ENCODE peak calls at places on chromosomes 12 and 14, in six cellular contexts. M is cerebellum; D is coronary artery; Z is CD8-positive, alpha-beta T cell; P is mucosa of descending colon; X is hippocampal formation. Y is an unnamed sample.

GRCh38 chr12:105493091-105493615 is 162.7 kb downstream of the C12orf75 start:
- DNase-seq in D (no peak), M (no peak), Z (no peak), X (no peak), P (no peak), Y (no peak)

GRCh38 chr14:24665440-24665991 is 31.5 kb upstream of the GZMB start:
- DNase-seq in P (no peak), Z (no peak), M (no peak), X (no peak), D (no peak), Y (no peak)

GRCh38 chr14:61696753-61697318 is 1.5 kb downstream of the HIF1A start:
- DNase-seq in M (no peak), Z (no peak), X (no peak), D (no peak), P (no peak), Y (no peak)

GRCh38 chr14:35078082-35078481 is 32.0 kb downstream of the FAM177A1 start:
- DNase-seq in X (no peak), D (no peak), Z (no peak), P (no peak), M (no peak), Y (no peak)

GRCh38 chr12:16165506-16165905 is 112.0 kb downstream of the SLC15A5 start:
- DNase-seq in X (peak; percentile 1), P (no peak), M (no peak), Z (no peak), D (no peak), Y (no peak)

GRCh38 chr12:53094394-53094787 is 3.1 kb upstream of the IGFBP6 start:
- DNase-seq in D (no peak), P (no peak), Z (no peak), X (no peak), M (no peak), Y (no peak)

GRCh38 chr12:93139028-93139665 is 210.1 kb upstream of the EEA1 start:
- DNase-seq in M (no peak), Z (no peak), D (no peak), X (no peak), P (no peak), Y (no peak)

GRCh38 chr12:84507914-84508313 is 404.7 kb downstream of the SLC6A15 start:
- DNase-seq in X (no peak), D (no peak), Z (no peak), P (no peak), M (no peak), Y (no peak)

GRCh38 chr14:100473249-100473648 is 114.0 kb downstream of the BEGAIN start:
- DNase-seq in D (no peak), P (no peak), X (no peak), M (no peak), Z (no peak), Y (no peak)

GRCh38 chr14:39374846-39375245 is 57.4 kb downstream of the FBXO33 start:
- DNase-seq in P (no peak), Z (no peak), M (no peak), D (no peak), X (no peak), Y (no peak)

GRCh38 chr14:30196861-30197260 is 269.2 kb upstream of the PRKD1 start:
- DNase-seq in Z (no peak), P (no peak), D (no peak), M (no peak), X (no peak), Y (no peak)

GRCh38 chr14:95156765-95157194 is 549 bp downstream of the DICER1 start:
- DNase-seq in X (peak; percentile 49), Z (peak; percentile 4), P (peak; percentile 78), M (peak; percentile 33), D (peak; percentile 81), Y (peak; percentile 41)

GRCh38 chr12:2624543-2625266 is 170.1 kb upstream of the FKBP4 start:
- DNase-seq in D (no peak), M (no peak), Z (no peak), X (no peak), P (no peak), Y (no peak)

GRCh38 chr12:110658242-110658641 is 30.7 kb downstream of the HVCN1 start:
- DNase-seq in Z (no peak), P (no peak), X (no peak), D (no peak), M (no peak), Y (no peak)

GRCh38 chr12:62267026-62267425 is 6.8 kb downstream of the USP15 start:
- DNase-seq in Z (no peak), D (no peak), M (no peak), P (no peak), X (no peak), Y (no peak)

GRCh38 chr12:86634706-86635410 is 378.7 kb upstream of the MGAT4C start:
- DNase-seq in M (no peak), X (no peak), P (no peak), Z (no peak), D (no peak), Y (no peak)

GRCh38 chr12:115011703-115012102 is 327.7 kb upstream of the TBX3 start:
- DNase-seq in D (no peak), X (no peak), M (no peak), P (no peak), Z (no peak), Y (no peak)